ENCODE peak calls at places on chromosomes 11 and 22, in seven cellular contexts. R, P, H, O, U, W and Z are unnamed samples.

GRCh38 chr22:36938028-36938425 is 24.6 kb downstream of the CSF2RB start:
- DNase-seq in U (no peak), W (no peak), H (no peak), P (no peak), O (no peak), R (peak; percentile 46), Z (no peak)

GRCh38 chr11:12329797-12330196 is 47.6 kb upstream of the PARVA start:
- DNase-seq in R (no peak), O (no peak), U (no peak), H (no peak), P (no peak), W (no peak), Z (no peak)

GRCh38 chr11:2314525-2315394 is 12.9 kb downstream of the TSPAN32 start:
- DNase-seq in R (peak; percentile 90), U (peak; percentile 86), H (peak; percentile 79), O (peak; percentile 41), P (peak; percentile 97), W (no peak), Z (peak; percentile 71)

GRCh38 chr11:103450241-103450640 is 341.0 kb downstream of the DYNC2H1 start:
- DNase-seq in P (no peak), U (no peak), H (no peak), W (no peak), R (no peak), O (no peak), Z (no peak)

GRCh38 chr22:40748388-40748970 is 69.2 kb downstream of the MCHR1 start:
- DNase-seq in W (no peak), H (no peak), P (no peak), U (no peak), O (no peak), R (no peak), Z (no peak)

GRCh38 chr11:116109228-116109627 is 605.0 kb upstream of the CADM1 start:
- DNase-seq in H (no peak), R (no peak), U (no peak), W (no peak), O (peak; percentile 15), P (no peak), Z (no peak)

GRCh38 chr11:75388386-75389275 is 10.7 kb upstream of the RPS3 start:
- DNase-seq in H (peak; percentile 83), U (peak; percentile 42), W (peak; percentile 53), R (peak; percentile 61), O (peak; percentile 90), P (peak; percentile 74), Z (peak; percentile 59)

GRCh38 chr11:64389851-64390250 is 30.9 kb downstream of the RPS6KA4 start:
- DNase-seq in H (no peak), P (no peak), O (no peak), R (no peak), U (no peak), W (no peak), Z (no peak)

GRCh38 chr22:44765571-44766285 is 13.4 kb downstream of the ARHGAP8 start:
- DNase-seq in W (no peak), P (no peak), R (no peak), U (no peak), H (peak; percentile 76), O (no peak), Z (no peak)

GRCh38 chr11:72793452-72794367 is at the start of gene STARD10:
- DNase-seq in H (peak; percentile 99), W (peak; percentile 94), U (peak; percentile 92), P (peak; percentile 98), R (peak; percentile 97), O (peak; percentile 98), Z (peak; percentile 94)
- TF ChIP-seq POLR2A in H (no peak), W (no peak), U (peak; percentile 64), P (peak; percentile 57), R (no peak), O (peak; percentile 68), Z (peak; percentile 49)

GRCh38 chr11:125166903-125167291 is 2.3 kb downstream of the PKNOX2 start:
- DNase-seq in W (no peak), U (no peak), H (no peak), O (no peak), P (peak; percentile 46), R (no peak), Z (no peak)

GRCh38 chr11:125168875-125169537 is 4.5 kb downstream of the PKNOX2 start:
- DNase-seq in H (peak; percentile 20), W (no peak), R (no peak), P (no peak), U (no peak), O (no peak), Z (no peak)

GRCh38 chr11:125167954-125168821 is 3.6 kb downstream of the PKNOX2 start:
- DNase-seq in W (no peak), O (no peak), P (no peak), U (no peak), R (peak; percentile 62), H (no peak), Z (peak; percentile 31)

GRCh38 chr11:125166347-125166841 is 1.8 kb downstream of the PKNOX2 start:
- DNase-seq in P (peak; percentile 69), W (no peak), H (no peak), U (no peak), R (no peak), O (no peak), Z (no peak)

DNA sequence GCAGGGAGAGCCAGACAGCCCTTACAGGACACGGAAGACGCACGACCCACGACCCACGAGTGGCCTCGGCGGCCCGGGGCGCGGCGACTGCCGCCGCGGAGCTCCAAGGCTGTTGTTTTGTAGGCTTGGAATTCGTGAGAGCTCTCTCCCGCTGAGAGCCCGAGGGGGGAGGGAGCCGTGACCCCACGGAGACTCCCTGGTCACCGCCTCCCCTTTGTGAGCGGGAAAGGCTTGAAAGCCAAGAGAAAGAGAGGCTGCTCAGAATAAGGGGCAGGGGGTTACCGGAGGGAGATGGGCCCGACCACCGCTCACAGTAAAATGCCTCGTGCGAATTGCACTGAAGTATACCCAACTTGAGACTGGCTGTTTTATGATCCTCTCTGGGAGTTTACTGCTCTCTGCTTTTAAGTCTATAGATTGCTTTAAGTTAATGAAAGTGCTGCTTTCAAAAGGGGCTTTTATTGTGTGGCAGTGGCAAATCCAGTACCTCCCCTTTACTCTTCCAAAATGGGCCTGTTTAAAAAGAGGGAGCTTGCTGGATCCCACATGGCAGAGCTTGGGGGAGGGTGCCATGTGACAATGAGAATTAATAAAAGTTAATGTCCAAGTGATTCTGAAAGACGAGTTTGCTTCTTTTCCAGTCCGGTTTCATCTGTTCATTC is 2.9 kb downstream of the PKNOX2 start:
- DNase-seq in R (no peak), P (peak; percentile 87), O (no peak), W (no peak), H (peak; percentile 72), U (no peak), Z (no peak)
- H3K27ac ChIP-seq in R (no peak overlapping the region), P (peak overlapping the region; percentile 88), O (no peak overlapping the region), W (peak overlapping the region; percentile 87), H (peak overlapping the region; percentile 78), U (peak overlapping the region; percentile 84), Z (peak overlapping the region; percentile 85)

GRCh38 chr11:85854212-85854556 is 999 bp upstream of the CCDC83 start:
- DNase-seq in W (no peak), O (no peak), R (no peak), U (no peak), P (no peak), H (no peak), Z (no peak)

GRCh38 chr11:85857098-85857497 is 1.9 kb downstream of the CCDC83 start:
- DNase-seq in H (no peak), W (no peak), P (no peak), O (no peak), U (no peak), R (no peak), Z (no peak)

GRCh38 chr11:85855341-85855656 is at the start of gene CCDC83:
- DNase-seq in H (no peak), W (no peak), R (no peak), O (no peak), U (no peak), P (no peak), Z (no peak)

GRCh38 chr11:85854557-85855340 is 434 bp upstream of the CCDC83 start:
- DNase-seq in H (peak; percentile 99), W (peak; percentile 78), U (peak; percentile 77), P (peak; percentile 94), R (peak; percentile 91), O (peak; percentile 94), Z (peak; percentile 86)
- TF ChIP-seq POLR2A in H (no peak), W (no peak), U (no peak), P (no peak), R (no peak), O (peak; percentile 76), Z (no peak)

DNA sequence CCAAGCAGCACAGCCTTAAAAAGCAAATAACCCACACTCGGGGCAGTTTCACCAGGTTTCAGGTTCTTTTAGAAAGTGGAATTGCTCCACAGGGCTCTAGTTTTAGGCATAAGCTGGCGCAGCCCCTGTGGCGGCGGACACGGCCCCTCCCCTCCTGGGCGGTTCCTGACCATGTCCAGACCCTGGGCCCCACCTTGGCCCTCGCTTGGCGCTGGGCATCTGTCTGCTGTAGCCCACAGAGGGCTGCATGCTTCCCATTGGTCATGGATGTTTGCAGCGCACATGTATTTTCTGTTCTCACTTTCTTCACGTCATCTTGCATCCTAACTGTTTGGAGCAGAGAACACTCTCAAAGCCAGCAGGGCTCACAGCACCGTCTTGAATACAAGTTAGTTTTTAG is 244.3 kb downstream of the BRD1 start:
- DNase-seq in H (no peak), R (no peak), U (no peak), O (no peak), W (no peak), P (no peak), Z (no peak)
- H3K27ac ChIP-seq in H (no peak overlapping the region), R (no peak overlapping the region), U (no peak overlapping the region), O (no peak overlapping the region), W (no peak overlapping the region), P (no peak overlapping the region), Z (no peak overlapping the region)